ENCODE peak calls at places on chromosomes 7 and 10, in five cellular contexts. B is fibroblast of lung, F is hepatocyte, T is WTC11, Z is Peyer's patch. G is an unnamed sample.

GRCh38 chr7:69643708-69644445 is 45.6 kb downstream of the AUTS2 start:
- DNase-seq in F (peak), T (no peak), B (no peak), Z (no peak), G (no peak)

GRCh38 chr7:164882-165660 is 27.3 kb upstream of the FAM20C start:
- DNase-seq in B (no peak), F (peak), T (no peak), Z (no peak), G (no peak)

GRCh38 chr7:41298343-41298875 is 404.5 kb downstream of the INHBA start:
- DNase-seq in F (no peak), T (no peak), Z (no peak), B (peak), G (no peak)

GRCh38 chr7:51187941-51188340 is 128.7 kb downstream of the COBL start:
- DNase-seq in T (peak), Z (no peak), F (peak), B (no peak), G (peak)

GRCh38 chr10:113093188-113094113 is 143.4 kb downstream of the TCF7L2 start:
- DNase-seq in T (no peak), Z (no peak), F (peak), B (no peak), G (no peak)

GRCh38 chr10:11835061-11835460 is 11.9 kb downstream of the PROSER2 start:
- DNase-seq in T (no peak), Z (no peak), B (no peak), F (no peak), G (no peak)

GRCh38 chr10:63468947-63469346 is 3.2 kb upstream of the JMJD1C start:
- DNase-seq in F (no peak), Z (no peak), T (no peak), B (no peak), G (no peak)

GRCh38 chr10:131132681-131133080 is 178.8 kb downstream of the TCERG1L start:
- DNase-seq in Z (no peak), T (no peak), B (no peak), F (no peak), G (no peak)

GRCh38 chr7:151867912-151868804 is 8.8 kb downstream of the PRKAG2 start:
- DNase-seq in F (no peak), Z (no peak), T (no peak), B (no peak), G (no peak)

GRCh38 chr10:132942740-132943554 is 577 bp upstream of the CFAP46 start:
- DNase-seq in Z (no peak), B (peak), F (no peak), T (no peak), G (no peak)

GRCh38 chr10:37639200-37639599 is 218.2 kb downstream of the ZNF248 start:
- DNase-seq in B (no peak), Z (no peak), F (no peak), T (no peak), G (no peak)

GRCh38 chr10:75233444-75234016 is 2.2 kb downstream of the COMTD1 start:
- DNase-seq in F (no peak), B (no peak), Z (no peak), T (no peak), G (no peak)

GRCh38 chr7:106127984-106128780 is 16.1 kb upstream of the SYPL1 start:
- DNase-seq in F (no peak), Z (no peak), B (no peak), T (no peak), G (no peak)

GRCh38 chr7:2269468-2270460 is 27.7 kb downstream of the NUDT1 start:
- DNase-seq in B (peak), F (no peak), Z (no peak), T (peak), G (no peak)

GRCh38 chr10:103661198-103661950 is 167.9 kb downstream of the NEURL1 start:
- DNase-seq in T (peak), B (peak), Z (peak), F (peak), G (peak)

GRCh38 chr10:103188853-103189252 is 4.2 kb downstream of the NT5C2 start:
- DNase-seq in F (no peak), B (peak), T (no peak), Z (no peak), G (no peak)

GRCh38 chr7:94696981-94697670 is 41.2 kb upstream of the SGCE start:
- DNase-seq in F (peak), B (peak), T (no peak), Z (no peak), G (no peak)

GRCh38 chr7:135707570-135707966 is 20.4 kb downstream of the SLC13A4 start:
- DNase-seq in F (no peak), B (no peak), T (no peak), Z (no peak), G (no peak)

GRCh38 chr7:67604461-67605386 is 608.1 kb downstream of the TYW1 start:
- DNase-seq in Z (no peak), T (no peak), B (no peak), F (no peak), G (no peak)

GRCh38 chr7:131497454-131497853 is 59.0 kb downstream of the PODXL start:
- DNase-seq in T (no peak), Z (no peak), F (no peak), B (no peak), G (no peak)

GRCh38 chr10:70747192-70747965 is 37.8 kb downstream of the TBATA start:
- DNase-seq in T (no peak), Z (no peak), F (no peak), B (no peak), G (no peak)

GRCh38 chr7:92242972-92243371 is 2.7 kb downstream of the KRIT1 start:
- DNase-seq in Z (no peak), B (peak), T (no peak), F (no peak), G (no peak)

GRCh38 chr7:120201290-120201689 is 71.7 kb upstream of the KCND2 start:
- DNase-seq in Z (no peak), T (no peak), F (no peak), B (no peak), G (no peak)

GRCh38 chr7:107920048-107920772 is 29.2 kb downstream of the DLD start:
- DNase-seq in F (no peak), B (peak), Z (no peak), T (no peak), G (no peak)

GRCh38 chr7:14841850-14842249 is 60.7 kb downstream of the DGKB start:
- DNase-seq in F (no peak), Z (no peak), T (no peak), B (peak), G (no peak)

GRCh38 chr10:132628966-132629900 is 91.6 kb downstream of the INPP5A start:
- DNase-seq in B (no peak), T (peak), Z (no peak), F (no peak), G (no peak)

GRCh38 chr10:96683065-96683464 is 37.2 kb downstream of the PIK3AP1 start:
- DNase-seq in Z (no peak), F (no peak), B (peak), T (no peak), G (no peak)

GRCh38 chr7:139675127-139676110 is 102.4 kb downstream of the HIPK2 start:
- DNase-seq in F (no peak), Z (no peak), T (no peak), B (no peak), G (no peak)

GRCh38 chr7:140883378-140883777 is 41.4 kb downstream of the BRAF start:
- DNase-seq in T (no peak), F (no peak), Z (no peak), B (no peak), G (no peak)

GRCh38 chr7:143325215-143325614 is 9.3 kb downstream of the CLCN1 start:
- DNase-seq in T (no peak), Z (no peak), F (no peak), B (peak), G (no peak)

GRCh38 chr10:67297637-67298181 is 371.9 kb downstream of the LRRTM3 start:
- DNase-seq in B (no peak), Z (no peak), F (no peak), T (no peak), G (no peak)

GRCh38 chr7:21945374-21946227 is at the start of gene CDCA7L:
- DNase-seq in F (peak), T (peak), Z (peak), B (peak), G (peak)

GRCh38 chr7:6578114-6579084 is 1.1 kb downstream of the ZDHHC4 start:
- DNase-seq in B (no peak), Z (no peak), F (peak), T (no peak), G (no peak)

GRCh38 chr10:32207544-32207943 is 139.4 kb downstream of the EPC1 start:
- DNase-seq in Z (no peak), T (peak), F (peak), B (peak), G (peak)

GRCh38 chr7:71661671-71662224 is 529.8 kb downstream of the GALNT17 start:
- DNase-seq in Z (no peak), F (no peak), T (no peak), B (no peak), G (no peak)

GRCh38 chr7:131521651-131522163 is 34.7 kb downstream of the PODXL start:
- DNase-seq in F (no peak), T (peak), B (no peak), Z (no peak), G (no peak)

GRCh38 chr7:44914992-44915607 is 29.8 kb upstream of the PURB start:
- DNase-seq in B (no peak), T (no peak), Z (peak), F (no peak), G (no peak)

GRCh38 chr10:104340099-104340594 is 1.9 kb upstream of the ITPRIP start:
- DNase-seq in F (peak), T (no peak), B (no peak), Z (no peak), G (no peak)

GRCh38 chr10:25125151-25125550 is 49.6 kb upstream of the GPR158 start:
- DNase-seq in Z (no peak), B (no peak), T (peak), F (no peak), G (peak)
- TF ChIP-seq CTCF in Z (no peak), B (no peak), T (no peak), F (no peak), G (no peak)

GRCh38 chr10:125160856-125161569 is 650 bp upstream of the CTBP2 start:
- DNase-seq in Z (peak), T (peak), B (peak), F (peak), G (peak)
- TF ChIP-seq CTCF in Z (no peak), T (no peak), B (no peak), F (no peak), G (no peak)

GRCh38 chr7:102874166-102874829 is 38.5 kb upstream of the LRRC17 start:
- DNase-seq in Z (no peak), F (peak), B (peak), T (no peak), G (no peak)

GRCh38 chr7:102872460-102872859 is 40.3 kb upstream of the LRRC17 start:
- DNase-seq in T (no peak), B (peak), Z (no peak), F (no peak), G (no peak)

GRCh38 chr7:102874966-102875365 is 37.8 kb upstream of the LRRC17 start:
- DNase-seq in F (no peak), T (no peak), Z (no peak), B (no peak), G (no peak)

GRCh38 chr7:102873470-102874165 is 39.2 kb upstream of the LRRC17 start:
- DNase-seq in Z (no peak), B (no peak), F (no peak), T (no peak), G (no peak)

DNA sequence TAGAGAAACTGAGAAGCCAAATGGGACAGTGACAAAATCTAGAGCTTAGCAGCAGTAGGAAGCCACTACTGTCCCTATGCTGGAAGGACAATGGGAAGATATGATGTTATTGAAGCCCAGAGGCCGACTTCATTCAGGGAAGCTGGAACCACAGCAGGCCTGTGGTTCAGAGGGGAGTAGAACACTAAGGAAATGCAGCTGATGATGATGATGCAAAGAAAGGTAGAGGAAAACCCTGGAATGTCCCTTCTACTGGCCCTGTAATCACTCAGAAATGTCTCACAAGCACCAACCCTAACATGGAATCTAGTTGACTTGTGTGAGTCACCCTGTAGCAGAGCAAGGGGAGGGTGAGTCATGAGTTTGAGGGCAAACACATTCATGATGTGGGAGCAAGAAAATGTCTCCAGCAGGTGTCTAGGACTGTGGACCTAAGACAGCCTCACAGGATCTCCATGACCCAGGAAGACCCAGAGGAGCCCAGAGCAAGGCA is 37.1 kb upstream of the LRRC17 start:
- DNase-seq in B (peak), F (peak), T (no peak), Z (no peak), G (no peak)
- TF ChIP-seq CTCF in B (no peak), F (no peak), T (no peak), Z (no peak), G (no peak)

DNA sequence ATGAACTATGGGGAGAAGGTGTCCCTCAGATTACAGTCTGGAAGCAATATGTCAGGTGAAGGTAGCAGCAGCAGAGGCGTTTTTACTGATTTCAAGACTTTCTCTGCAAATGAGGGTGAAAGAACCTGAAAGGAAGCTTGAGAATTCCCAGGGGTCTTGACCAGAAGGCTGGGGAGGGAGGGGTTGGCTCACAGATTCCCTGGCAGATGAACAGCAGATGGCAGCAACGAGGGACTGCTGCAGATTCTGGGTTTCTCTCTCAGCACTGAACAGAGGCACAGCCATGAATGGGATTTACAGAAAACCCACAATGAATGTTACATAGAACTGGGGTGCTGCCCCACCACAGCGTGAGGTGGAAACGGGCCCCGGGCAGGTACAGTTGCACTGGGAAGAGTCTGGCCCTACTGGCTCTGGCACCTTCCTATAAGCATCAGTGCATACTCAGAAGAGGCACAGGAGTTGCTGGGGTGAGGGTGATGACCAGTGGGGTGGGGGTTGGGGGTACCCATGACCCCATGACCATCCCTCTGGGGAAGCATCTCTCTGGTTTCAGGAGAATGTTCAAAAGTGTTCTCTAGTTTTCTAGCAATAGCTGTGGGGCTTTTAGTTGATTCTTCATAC is 317.8 kb downstream of the SH2D4B start:
- DNase-seq in F (peak), T (peak), B (no peak), Z (no peak), G (peak)
- TF ChIP-seq CTCF in F (peak), T (peak), B (no peak), Z (no peak), G (peak)

DNA sequence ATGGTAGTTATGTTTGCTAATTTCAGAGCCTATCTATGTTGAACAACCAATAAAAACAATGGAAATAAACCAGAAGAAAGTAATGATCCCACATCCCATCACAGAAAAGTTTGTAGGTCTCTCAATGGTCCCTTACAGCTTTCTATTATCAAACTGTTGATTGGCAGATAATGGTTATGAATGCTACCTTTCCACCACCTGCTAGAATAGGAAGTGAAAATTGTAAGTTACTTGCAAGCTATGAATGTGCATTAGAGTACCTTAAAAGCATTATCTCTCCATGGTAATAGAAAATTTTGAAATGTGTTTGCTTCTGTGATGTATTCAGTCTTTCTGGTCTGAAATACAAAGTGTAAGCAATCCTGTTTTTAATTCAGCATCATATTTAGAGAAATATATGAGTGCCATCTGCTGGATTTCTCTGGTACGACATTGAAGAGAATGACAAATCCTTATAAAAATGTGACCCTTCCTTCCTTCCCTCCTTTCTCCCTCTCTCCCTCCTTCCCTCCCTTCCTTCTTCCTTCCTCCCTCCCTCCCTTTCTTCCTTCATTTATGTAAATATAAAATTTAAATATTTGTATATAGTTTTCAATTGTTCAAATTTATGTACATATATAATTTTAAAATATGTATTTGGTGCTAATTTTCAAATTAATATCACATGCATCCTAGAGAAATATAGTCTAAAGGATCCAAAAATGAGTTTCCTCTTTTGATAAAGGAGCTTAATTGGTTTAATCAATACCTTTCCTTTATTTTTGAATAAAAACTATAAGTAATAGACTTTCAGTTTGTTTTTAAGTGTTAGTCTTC is 41.4 kb upstream of the PNLIPRP3 start:
- DNase-seq in Z (no peak), F (peak), T (no peak), B (peak), G (peak)
- TF ChIP-seq CTCF in Z (peak), F (peak), T (peak), B (peak), G (peak)

GRCh38 chr10:23294638-23295247 is 49.9 kb downstream of the C10orf67 start:
- DNase-seq in F (no peak), B (peak), Z (no peak), T (no peak), G (no peak)
- TF ChIP-seq CTCF in F (peak), B (peak), Z (no peak), T (peak), G (peak)